ENCODE peak calls at places on chromosomes 16 and 17, in seven cellular contexts. N is esophagus squamous epithelium, R is RWPE1, X is skeletal muscle cell, U is ELR, M is WTC11, B is neural progenitor cell. T is an unnamed sample.

GRCh38 chr17:2485543-2485942 is 26.1 kb downstream of the METTL16 start:
- DNase-seq in N (no peak), R (peak), X (peak), U (no peak), M (no peak), B (no peak), T (no peak)

GRCh38 chr17:29958947-29959657 is 17.7 kb downstream of the EFCAB5 start:
- DNase-seq in N (no peak), R (peak), X (no peak), U (peak), M (no peak), B (no peak), T (no peak)

GRCh38 chr16:71676236-71676635 is 48.3 kb downstream of the PHLPP2 start:
- DNase-seq in N (no peak), R (no peak), X (peak), U (no peak), M (no peak), B (peak), T (no peak)

GRCh38 chr16:457732-458400 is 32.4 kb downstream of the RAB11FIP3 start:
- DNase-seq in N (no peak), R (no peak), X (no peak), U (peak), M (no peak), B (no peak), T (peak)

GRCh38 chr17:42518046-42518754 is 17.8 kb upstream of the NAGLU start:
- DNase-seq in N (no peak), R (peak), X (peak), U (peak), M (no peak), B (no peak), T (no peak)

GRCh38 chr17:55062921-55063320 is 94.4 kb downstream of the STXBP4 start:
- DNase-seq in N (no peak), R (peak), X (no peak), U (peak), M (no peak), B (no peak), T (no peak)

GRCh38 chr17:67322039-67322787 is 44.2 kb downstream of the PSMD12 start:
- DNase-seq in N (no peak), R (no peak), X (no peak), U (no peak), M (peak), B (peak), T (peak)

GRCh38 chr16:56838622-56839337 is 26.2 kb upstream of the SLC12A3 start:
- DNase-seq in N (no peak), R (no peak), X (no peak), U (no peak), M (no peak), B (no peak), T (no peak)

GRCh38 chr16:3594316-3595109 is 16.9 kb downstream of the SLX4 start:
- DNase-seq in N (no peak), R (no peak), X (no peak), U (no peak), M (no peak), B (no peak), T (no peak)

GRCh38 chr17:55845385-55845784 is 94.5 kb downstream of the PCTP start:
- DNase-seq in N (no peak), R (peak), X (peak), U (peak), M (peak), B (peak), T (peak)

GRCh38 chr17:46777943-46778915 is 40.3 kb downstream of the WNT3 start:
- DNase-seq in N (no peak), R (no peak), X (no peak), U (peak), M (no peak), B (peak), T (peak)

GRCh38 chr16:25823891-25824290 is 132.1 kb downstream of the HS3ST4 start:
- DNase-seq in N (no peak), R (no peak), X (no peak), U (no peak), M (no peak), B (no peak), T (no peak)

GRCh38 chr16:21219551-21219950 is 8.2 kb upstream of the ZP2 start:
- DNase-seq in N (no peak), R (no peak), X (no peak), U (no peak), M (no peak), B (no peak), T (no peak)

GRCh38 chr16:49632798-49633189 is 223.1 kb downstream of the ZNF423 start:
- DNase-seq in N (no peak), R (no peak), X (no peak), U (no peak), M (no peak), B (no peak), T (no peak)

GRCh38 chr16:10738231-10739077 is 5.2 kb upstream of the NUBP1 start:
- DNase-seq in N (no peak), R (no peak), X (no peak), U (peak), M (no peak), B (no peak), T (peak)

GRCh38 chr17:75518983-75519540 is 2.7 kb downstream of the TSEN54 start:
- DNase-seq in N (no peak), R (no peak), X (no peak), U (no peak), M (peak), B (no peak), T (peak)

GRCh38 chr16:53501216-53501859 is 1.7 kb downstream of the AKTIP start:
- DNase-seq in N (no peak), R (no peak), X (no peak), U (no peak), M (no peak), B (no peak), T (peak)

GRCh38 chr17:7558544-7559306 is at the start of gene TNFSF13:
- DNase-seq in N (no peak), R (no peak), X (no peak), U (no peak), M (no peak), B (no peak), T (no peak)

GRCh38 chr16:50245417-50246298 is 20.7 kb upstream of the ADCY7 start:
- DNase-seq in N (no peak), R (peak), X (no peak), U (peak), M (no peak), B (peak), T (peak)

GRCh38 chr16:57941016-57941656 is 29.8 kb downstream of the CNGB1 start:
- DNase-seq in N (no peak), R (peak), X (peak), U (no peak), M (no peak), B (no peak), T (no peak)

GRCh38 chr17:60641810-60642220 is 35.8 kb upstream of the BCAS3 start:
- DNase-seq in N (no peak), R (peak), X (peak), U (peak), M (peak), B (peak), T (peak)

GRCh38 chr16:85473326-85473725 is 139.8 kb upstream of the GSE1 start:
- DNase-seq in N (no peak), R (no peak), X (no peak), U (no peak), M (no peak), B (peak), T (peak)

GRCh38 chr17:17812211-17813054 is 24.4 kb downstream of the SREBF1 start:
- DNase-seq in N (no peak), R (peak), X (no peak), U (peak), M (peak), B (peak), T (peak)

GRCh38 chr17:76174072-76174471 is 33.0 kb upstream of the FOXJ1 start:
- DNase-seq in N (no peak), R (no peak), X (no peak), U (no peak), M (no peak), B (no peak), T (no peak)

GRCh38 chr16:16062023-16062932 is 112.9 kb downstream of the ABCC1 start:
- DNase-seq in N (no peak), R (no peak), X (no peak), U (no peak), M (peak), B (peak), T (peak)

GRCh38 chr17:67488161-67488560 is 111.1 kb downstream of the PITPNC1 start:
- DNase-seq in N (no peak), R (no peak), X (no peak), U (no peak), M (no peak), B (no peak), T (no peak)

GRCh38 chr16:67466581-67466980 is 14.4 kb downstream of the ATP6V0D1 start:
- DNase-seq in N (no peak), R (no peak), X (no peak), U (no peak), M (no peak), B (no peak), T (no peak)

GRCh38 chr17:47935961-47936360 is 5.4 kb upstream of the PNPO start:
- DNase-seq in N (no peak), R (peak), X (peak), U (peak), M (no peak), B (no peak), T (no peak)

T was measured in GM23338.